ENCODE peak calls at places on chromosome 9, in six cellular contexts. Z is A549, S is neural progenitor cell, A is endothelial cell of umbilical vein, M is H9, C is mesendoderm. H is an unnamed sample.

GRCh38 chr9:105735366-105735765 is 41.0 kb downstream of the TMEM38B start:
- DNase-seq in Z (no peak), S (no peak), A (no peak), M (no peak), C (no peak), H (no peak)

GRCh38 chr9:71910602-71911060 is 362 bp downstream of the ABHD17B start:
- DNase-seq in Z (no peak), S (no peak), A (no peak), M (no peak), C (no peak), H (no peak)

GRCh38 chr9:124666642-124667041 is 104.5 kb downstream of the NR6A1 start:
- DNase-seq in Z (no peak), S (no peak), A (no peak), M (no peak), C (no peak), H (no peak)

GRCh38 chr9:93229636-93230035 is 45.7 kb downstream of the WNK2 start:
- DNase-seq in Z (no peak), S (no peak), A (no peak), M (no peak), C (no peak), H (no peak)

GRCh38 chr9:35972093-35972492 is 14.1 kb upstream of the OR2S2 start:
- DNase-seq in Z (no peak), S (peak), A (no peak), M (peak), C (peak), H (no peak)

GRCh38 chr9:72428329-72428728 is 63.3 kb upstream of the ZFAND5 start:
- DNase-seq in Z (no peak), S (no peak), A (peak), M (no peak), C (no peak), H (peak)

GRCh38 chr9:28464817-28465216 is 891.5 kb upstream of the C9orf72 start:
- DNase-seq in Z (no peak), S (no peak), A (no peak), M (no peak), C (no peak), H (no peak)

GRCh38 chr9:112747094-112747493 is 3.5 kb upstream of the SNX30 start:
- DNase-seq in Z (no peak), S (no peak), A (no peak), M (no peak), C (no peak), H (no peak)

GRCh38 chr9:102435427-102435826 is 559.7 kb upstream of the CYLC2 start:
- DNase-seq in Z (no peak), S (no peak), A (no peak), M (no peak), C (no peak), H (no peak)

GRCh38 chr9:136255166-136255538 is 9.5 kb upstream of the QSOX2 start:
- DNase-seq in Z (no peak), S (no peak), A (no peak), M (no peak), C (no peak), H (peak)

GRCh38 chr9:136253246-136254130 is 7.9 kb upstream of the QSOX2 start:
- DNase-seq in Z (no peak), S (no peak), A (no peak), M (no peak), C (no peak), H (no peak)

GRCh38 chr9:136252846-136253245 is 7.2 kb upstream of the QSOX2 start:
- DNase-seq in Z (no peak), S (no peak), A (no peak), M (no peak), C (no peak), H (no peak)

GRCh38 chr9:136255896-136256890 is 10.6 kb upstream of the QSOX2 start:
- DNase-seq in Z (peak), S (peak), A (no peak), M (no peak), C (peak), H (no peak)

GRCh38 chr9:136254381-136255165 is 9.0 kb upstream of the QSOX2 start:
- DNase-seq in Z (peak), S (no peak), A (no peak), M (no peak), C (no peak), H (no peak)
- H3K4me2 ChIP-seq in Z (no peak), S (no peak), A (no peak), M (no peak), C (no peak), H (peak)

GRCh38 chr9:114621561-114621960 is 10.5 kb downstream of the TMEM268 start:
- DNase-seq in Z (no peak), S (no peak), A (no peak), M (no peak), C (no peak), H (no peak)

GRCh38 chr9:114614373-114614772 is 3.3 kb downstream of the TMEM268 start:
- DNase-seq in Z (no peak), S (no peak), A (no peak), M (no peak), C (no peak), H (no peak)

GRCh38 chr9:114621975-114622609 is 11.0 kb downstream of the TMEM268 start:
- DNase-seq in Z (peak), S (no peak), A (peak), M (no peak), C (no peak), H (peak)

GRCh38 chr9:114616684-114617520 is 5.8 kb downstream of the TMEM268 start:
- DNase-seq in Z (no peak), S (no peak), A (no peak), M (no peak), C (no peak), H (no peak)

DNA sequence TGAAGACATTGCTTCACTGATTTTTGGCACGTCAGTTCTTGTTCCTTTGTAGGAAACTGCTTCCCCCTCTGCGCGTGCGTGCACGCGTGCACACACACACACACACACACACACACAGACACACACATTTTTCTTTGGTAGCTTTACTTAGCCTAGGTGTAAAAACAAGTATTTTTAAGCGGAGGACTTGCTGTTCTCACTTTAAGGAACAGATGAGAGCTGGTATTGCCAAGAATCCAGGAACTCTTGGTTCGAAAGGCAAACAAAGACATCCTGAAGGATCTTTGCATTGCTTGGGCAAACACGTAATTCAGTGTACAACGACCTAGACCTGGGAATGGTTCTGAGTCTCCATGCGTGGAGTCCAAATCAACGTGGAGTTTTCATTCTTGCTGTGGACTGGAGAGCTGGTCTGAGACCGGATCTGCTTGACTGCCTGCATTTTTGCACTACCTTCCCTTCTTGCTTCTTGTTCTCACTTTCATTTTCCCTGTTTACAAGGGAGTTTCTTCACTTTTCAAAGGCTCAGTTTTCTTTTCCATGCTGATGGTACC is 8.2 kb downstream of the TMEM268 start:
- DNase-seq in Z (no peak), S (no peak), A (peak), M (no peak), C (no peak), H (no peak)
- H3K4me2 ChIP-seq in Z (no peak), S (no peak), A (peak), M (no peak), C (no peak), H (no peak)

DNA sequence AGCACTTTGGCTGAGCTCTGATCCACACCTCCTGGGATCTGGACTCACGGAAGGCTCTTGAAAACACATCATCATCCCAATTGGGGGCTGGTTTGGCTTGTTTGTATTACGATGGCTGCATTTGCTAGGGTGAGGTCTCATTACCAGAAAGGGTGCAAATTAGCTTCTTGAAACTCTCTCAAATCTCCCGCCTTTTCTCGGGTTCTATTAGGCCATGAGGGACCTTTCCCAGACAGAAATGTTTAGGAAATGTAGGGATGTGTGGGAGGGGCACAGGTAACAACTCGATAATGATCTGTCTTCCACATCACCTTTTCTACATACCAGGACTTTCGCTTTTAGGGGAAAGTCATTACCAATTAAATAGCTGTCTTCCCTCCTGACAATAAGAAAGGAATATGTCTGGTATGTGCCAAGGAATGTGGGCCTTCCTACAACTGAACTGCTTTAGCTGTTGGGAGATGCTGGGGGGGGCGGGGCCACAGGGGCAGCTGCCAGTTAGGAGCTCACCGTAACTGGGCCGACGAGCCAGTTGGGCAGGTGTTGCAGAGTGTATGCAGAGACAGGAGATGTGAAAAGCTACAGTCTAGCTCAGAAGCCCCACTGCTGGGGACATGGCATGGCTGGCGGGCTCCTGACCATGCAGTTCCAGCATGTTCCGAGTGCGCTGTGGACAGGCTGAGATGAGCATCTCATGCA is 71.2 kb downstream of the AK8 start:
- DNase-seq in Z (no peak), S (peak), A (no peak), M (peak), C (peak), H (peak)
- H3K4me2 ChIP-seq in Z (no peak), S (no peak), A (no peak), M (peak), C (no peak), H (no peak)

GRCh38 chr9:6757988-6758417 is 230 bp downstream of the KDM4C start:
- DNase-seq in Z (no peak), S (no peak), A (no peak), M (no peak), C (no peak), H (no peak)
- H3K4me2 ChIP-seq in Z (peak), S (peak), A (peak), M (peak), C (peak), H (peak)

H was measured in astrocyte.